ENCODE peak calls at places on chromosomes 5 and 9, in five cellular contexts. H is NCI-H1694; A is kidney epithelial cell; E is cardiac muscle cell; V is stimulated activated CD4-positive, alpha-beta T cell treated with anti-CD3 and anti-CD28 coated beads, Interleukin-15, amount 100 ng/mL, for 24 hours. U is an unnamed sample.

GRCh38 chr5:181173420-181174342 is 26.3 kb downstream of the OR2V2 start:
- DNase-seq in H (no peak), A (no peak), E (no peak), V (peak), U (no peak)

GRCh38 chr5:102720954-102721353 is 34.2 kb upstream of the PAM start:
- DNase-seq in H (no peak), A (no peak), E (no peak), V (no peak), U (no peak)

GRCh38 chr5:115535479-115536035 is 9.0 kb downstream of the FEM1C start:
- DNase-seq in H (no peak), A (no peak), E (no peak), V (no peak), U (no peak)

GRCh38 chr5:114418546-114419388 is 56.9 kb downstream of the KCNN2 start:
- DNase-seq in H (no peak), A (no peak), E (no peak), V (no peak), U (no peak)

GRCh38 chr5:20833081-20833627 is 845.2 kb upstream of the CDH18 start:
- DNase-seq in H (peak), A (no peak), E (no peak), V (no peak), U (no peak)

GRCh38 chr5:117888688-117889087 is 1099.7 kb downstream of the DTWD2 start:
- DNase-seq in H (no peak), A (no peak), E (no peak), V (no peak), U (no peak)

GRCh38 chr9:7376838-7377237 is 422.7 kb downstream of the DMAC1 start:
- DNase-seq in H (no peak), A (no peak), E (no peak), V (no peak), U (no peak)

GRCh38 chr5:1279443-1280151 is 15.3 kb downstream of the TERT start:
- DNase-seq in H (no peak), A (no peak), E (no peak), V (no peak), U (no peak)

GRCh38 chr9:27487128-27487527 is 37.0 kb upstream of the IFNK start:
- DNase-seq in H (no peak), A (no peak), E (no peak), V (no peak), U (no peak)

U was measured in NCI-H1417 treated with DMSO at 0.1 percent for 48 hours.